ENCODE peak calls at places on chromosomes 11 and 22, in five cellular contexts. M, N, X, O and C are unnamed samples.

GRCh38 chr11:58061813-58062212 is 31.1 kb downstream of the OR6Q1 start:
- DNase-seq in O (no peak), X (peak; percentile 96), M (peak; percentile 96), N (peak; percentile 96), C (peak; percentile 55)

GRCh38 chr11:70608568-70609314 is 210.4 kb downstream of the CTTN start:
- DNase-seq in X (peak; percentile 55), O (no peak), N (peak; percentile 56), M (peak; percentile 56), C (peak; percentile 92)

GRCh38 chr11:20112291-20113146 is 47.8 kb downstream of the DBX1 start:
- DNase-seq in N (peak; percentile 98), M (peak; percentile 99), O (no peak), X (peak; percentile 99), C (peak; percentile 95)

GRCh38 chr11:109017489-109017888 is 352.6 kb downstream of the DDX10 start:
- DNase-seq in M (no peak), O (no peak), N (no peak), X (no peak), C (no peak)

GRCh38 chr11:99638073-99638553 is 617.4 kb downstream of the CNTN5 start:
- DNase-seq in N (no peak), X (no peak), M (no peak), O (no peak), C (no peak)

GRCh38 chr11:120173771-120174170 is 35.9 kb upstream of the TRIM29 start:
- DNase-seq in N (no peak), O (no peak), X (no peak), M (peak; percentile 21), C (no peak)

GRCh38 chr22:27581688-27582087 is 219.9 kb downstream of the MN1 start:
- DNase-seq in O (no peak), X (no peak), N (peak; percentile 69), M (no peak), C (no peak)

GRCh38 chr22:39174498-39175120 is 22.1 kb upstream of the CBX7 start:
- DNase-seq in M (peak; percentile 83), O (peak; percentile 100), N (peak; percentile 79), X (peak; percentile 70), C (peak; percentile 95)

GRCh38 chr22:37045958-37046357 is 5.6 kb upstream of the KCTD17 start:
- DNase-seq in N (peak; percentile 81), O (peak; percentile 74), X (peak; percentile 24), M (peak; percentile 53), C (peak; percentile 95)

GRCh38 chr11:106990322-106990721 is 28.0 kb downstream of the GUCY1A2 start:
- DNase-seq in M (no peak), O (no peak), N (no peak), X (no peak), C (no peak)

GRCh38 chr11:93113824-93114223 is 84.0 kb downstream of the SLC36A4 start:
- DNase-seq in M (no peak), X (no peak), O (peak; percentile 66), N (no peak), C (peak; percentile 11)

GRCh38 chr11:7869467-7869866 is 61.6 kb downstream of the OR10A6 start:
- DNase-seq in N (no peak), M (peak; percentile 27), X (peak; percentile 22), O (no peak), C (no peak)

GRCh38 chr11:86063536-86063935 is 5.3 kb downstream of the PICALM start:
- DNase-seq in X (peak; percentile 30), M (peak; percentile 39), O (no peak), N (peak; percentile 69), C (no peak)

GRCh38 chr11:134363161-134363560 is 31.4 kb downstream of the GLB1L2 start:
- DNase-seq in X (no peak), M (no peak), N (no peak), O (no peak), C (peak; percentile 67)

GRCh38 chr11:69639843-69640242 is 1.1 kb upstream of the CCND1 start:
- DNase-seq in M (no peak), O (no peak), X (no peak), N (no peak), C (no peak)

GRCh38 chr11:76577921-76578654 is 92.5 kb downstream of the LRRC32 start:
- DNase-seq in O (no peak), X (no peak), N (no peak), M (no peak), C (no peak)
- H3K4me2 ChIP-seq in O (peak overlapping the region; percentile 14), X (peak overlapping the region; percentile 10), N (no peak overlapping the region), M (no peak overlapping the region), C (peak overlapping the region; percentile 39)

GRCh38 chr11:35681181-35681767 is 18.7 kb downstream of the TRIM44 start:
- DNase-seq in N (no peak), O (no peak), M (no peak), X (no peak), C (no peak)

GRCh38 chr11:35682230-35683195 is 19.9 kb downstream of the TRIM44 start:
- DNase-seq in M (peak; percentile 29), N (peak; percentile 30), O (peak; percentile 29), X (peak; percentile 11), C (no peak)

GRCh38 chr11:35680506-35680905 is 17.9 kb downstream of the TRIM44 start:
- DNase-seq in X (no peak), N (no peak), O (no peak), M (no peak), C (no peak)

GRCh38 chr11:35688023-35688422 is 25.4 kb downstream of the TRIM44 start:
- DNase-seq in X (peak; percentile 14), O (no peak), M (peak; percentile 36), N (peak; percentile 68), C (peak; percentile 87)

DNA sequence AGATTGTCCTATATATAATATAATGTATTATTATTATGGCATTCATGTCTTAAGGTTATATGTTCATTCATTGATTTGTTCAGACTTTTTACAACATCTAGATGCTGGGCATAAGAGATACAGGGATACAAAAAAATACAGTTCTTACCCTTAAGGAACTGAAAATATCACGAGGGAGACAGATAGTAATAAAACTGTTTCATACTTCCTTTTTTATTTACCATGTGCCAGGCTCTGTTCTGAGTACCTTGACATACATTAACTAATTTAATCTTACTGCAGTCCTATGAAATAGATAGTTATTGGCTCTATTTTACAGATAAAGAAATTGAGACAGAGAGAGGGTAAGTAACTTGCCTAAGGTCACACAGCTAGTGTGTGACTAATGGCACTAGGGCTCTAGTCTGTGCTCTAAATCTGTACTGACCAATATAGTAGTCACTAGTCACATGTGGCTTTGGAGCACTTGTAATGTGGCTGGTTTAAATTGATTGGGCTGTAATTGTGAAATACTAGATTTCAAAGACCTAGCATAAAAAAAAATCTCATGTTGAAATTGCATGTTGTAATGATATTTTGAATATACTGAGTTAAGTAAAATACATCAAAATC is 21.3 kb downstream of the TRIM44 start:
- DNase-seq in N (peak; percentile 58), O (no peak), M (no peak), X (no peak), C (no peak)
- H4K20me1 ChIP-seq in N (peaks cover 4% of the 10 kb centered on the region), O (peaks cover 3% of the 10 kb centered on the region), M (no peaks in the 10 kb centered on the region), X (peaks cover 69% of the 10 kb centered on the region), C (peaks cover 63% of the 10 kb centered on the region)

GRCh38 chr11:65604258-65604657 is 8.7 kb upstream of the KCNK7 start:
- DNase-seq in X (no peak), M (no peak), O (no peak), N (no peak), C (no peak)

GRCh38 chr11:65609236-65609635 is 4.8 kb downstream of the MAP3K11 start:
- DNase-seq in M (peak; percentile 17), X (no peak), O (no peak), N (peak; percentile 46), C (no peak)

GRCh38 chr11:65607614-65608426 is 6.2 kb downstream of the MAP3K11 start:
- DNase-seq in N (no peak), X (no peak), M (no peak), O (no peak), C (no peak)

GRCh38 chr11:65609711-65610110 is 4.3 kb downstream of the MAP3K11 start:
- DNase-seq in X (no peak), M (no peak), N (no peak), O (no peak), C (no peak)

DNA sequence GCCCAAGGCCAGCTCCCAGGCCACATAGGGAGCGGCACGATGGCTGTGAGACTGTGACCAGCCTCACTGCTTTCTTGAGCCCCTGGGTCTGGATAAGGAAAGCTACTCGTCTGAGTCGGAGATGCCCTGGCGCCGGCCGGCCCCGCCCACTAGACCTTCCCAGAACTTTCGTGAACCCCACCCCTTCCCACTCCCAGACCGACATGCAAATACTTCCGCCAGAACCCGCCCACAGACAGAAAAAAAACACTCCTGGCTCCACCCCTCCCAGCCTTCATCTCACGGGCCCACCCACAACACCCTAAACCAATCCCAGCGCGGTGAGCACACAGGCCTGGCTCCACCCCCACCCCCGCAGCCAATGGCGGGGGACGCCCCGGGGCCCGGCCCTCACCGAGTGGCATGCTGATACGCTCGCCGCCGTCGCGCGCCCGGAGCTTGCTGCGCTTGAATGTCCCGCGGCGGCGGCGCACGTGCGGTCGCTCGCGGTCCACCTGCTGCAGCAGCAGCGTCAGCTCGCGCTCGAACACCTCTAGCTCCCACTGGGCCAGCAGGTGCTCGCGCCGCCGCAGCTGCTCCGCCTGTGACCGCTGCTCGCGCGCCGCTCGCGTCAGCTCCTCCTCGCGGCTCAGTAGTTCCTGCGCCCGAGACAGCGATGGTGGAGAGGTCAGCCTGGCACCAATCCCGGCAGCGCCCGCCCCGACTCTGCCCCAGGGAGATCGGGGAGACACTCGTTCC is 7.0 kb downstream of the MAP3K11 start:
- DNase-seq in M (peak; percentile 97), X (peak; percentile 94), O (peak; percentile 99), N (peak; percentile 98), C (peak; percentile 100)
- H3K4me3 ChIP-seq in M (peak overlapping the region; percentile 31), X (no peak overlapping the region), O (peak overlapping the region; percentile 63), N (peak overlapping the region; percentile 53), C (peak overlapping the region; percentile 52)

DNA sequence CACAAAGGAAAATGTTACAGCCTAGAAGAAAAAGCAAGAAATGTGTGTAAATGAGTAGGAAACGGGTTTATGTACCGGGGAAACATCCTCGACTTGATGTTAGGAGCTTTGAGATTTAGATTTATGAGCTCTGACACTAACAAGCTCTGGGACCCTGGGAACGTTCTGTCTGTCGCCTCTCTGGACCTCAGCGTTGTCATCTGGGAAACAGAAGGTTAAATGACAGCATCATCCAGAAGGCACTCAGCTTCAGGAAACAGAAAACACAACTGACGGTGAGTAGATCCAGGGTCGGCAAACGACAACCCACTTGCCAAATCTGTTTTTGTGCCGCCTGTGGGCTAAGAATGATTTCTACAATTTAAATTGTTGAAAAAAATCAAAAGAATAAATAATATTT is 46.9 kb upstream of the SYT13 start:
- DNase-seq in X (no peak), N (no peak), O (no peak), M (no peak), C (no peak)
- H3K4me2 ChIP-seq in X (peak overlapping the region; percentile 32), N (no peak overlapping the region), O (no peak overlapping the region), M (peak overlapping the region; percentile 78), C (peak overlapping the region; percentile 88)

GRCh38 chr11:74777877-74778276 is 29.2 kb downstream of the RNF169 start:
- DNase-seq in X (no peak), M (no peak), N (no peak), O (no peak), C (no peak)
- H4K20me1 ChIP-seq in X (peaks cover 80% of the 10 kb centered on the region), M (peaks cover 3% of the 10 kb centered on the region), N (peaks cover 5% of the 10 kb centered on the region), O (peaks cover 17% of the 10 kb centered on the region), C (peaks cover 61% of the 10 kb centered on the region)

GRCh38 chr11:9665749-9666148 is 1.9 kb downstream of the SWAP70 start:
- DNase-seq in M (no peak), N (no peak), O (no peak), X (no peak), C (no peak)
- H3K4me3 ChIP-seq in M (peak overlapping the region; percentile 99), N (peak overlapping the region; percentile 84), O (peak overlapping the region; percentile 98), X (peak overlapping the region; percentile 98), C (no peak overlapping the region)

DNA sequence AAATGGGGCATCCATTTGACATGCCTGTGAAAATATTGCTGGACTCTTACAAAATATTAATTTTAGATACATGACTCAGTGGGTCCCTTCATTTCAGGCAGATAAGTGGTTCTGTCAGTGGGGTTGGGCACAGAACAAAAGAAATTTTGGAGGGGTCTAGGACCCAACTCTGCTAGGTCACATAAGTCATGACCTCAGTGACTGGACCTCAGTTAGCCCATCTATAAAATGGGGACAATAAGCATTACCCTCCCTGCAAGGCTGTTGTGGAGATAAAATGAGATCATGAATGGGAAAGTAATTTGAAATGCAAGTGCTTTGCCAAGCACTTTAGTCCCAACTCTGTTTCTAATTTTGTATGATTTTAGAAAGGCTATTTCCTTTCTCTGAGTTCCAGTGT is 23.8 kb downstream of the ADORA2A start:
- DNase-seq in M (no peak), N (no peak), O (no peak), X (no peak), C (no peak)
- H3K4me2 ChIP-seq in M (no peak overlapping the region), N (no peak overlapping the region), O (no peak overlapping the region), X (no peak overlapping the region), C (no peak overlapping the region)